ENCODE peak calls at places on chromosomes 2 and 18, in seven cellular contexts. P, H, U, K, D, A and L are unnamed samples.

GRCh38 chr2:105870858-105871257 is 126.1 kb downstream of the NCK2 start:
- DNase-seq in A (no peak), D (no peak), P (no peak), U (no peak), H (no peak), K (no peak), L (no peak)

GRCh38 chr2:160062283-160063005 is at the start of gene PLA2R1:
- DNase-seq in K (no peak), D (no peak), P (no peak), A (peak), H (peak), U (no peak), L (peak)

GRCh38 chr2:98412751-98413445 is 31.8 kb upstream of the INPP4A start:
- DNase-seq in H (peak), P (peak), U (peak), A (peak), D (peak), K (peak), L (peak)

GRCh38 chr2:144511222-144511855 is 8.6 kb downstream of the ZEB2 start:
- DNase-seq in U (no peak), P (no peak), K (no peak), D (no peak), A (no peak), H (peak), L (no peak)

GRCh38 chr2:226131299-226131784 is 668.3 kb downstream of the IRS1 start:
- DNase-seq in P (no peak), U (no peak), A (peak), D (no peak), K (no peak), H (no peak), L (no peak)

GRCh38 chr2:213696427-213696826 is 412.2 kb downstream of the SPAG16 start:
- DNase-seq in P (no peak), D (no peak), A (no peak), H (no peak), K (no peak), U (no peak), L (no peak)

GRCh38 chr2:173854840-173855239 is 110.3 kb downstream of the SP3 start:
- DNase-seq in U (no peak), K (no peak), P (no peak), A (peak), D (no peak), H (peak), L (peak)

GRCh38 chr2:938181-939005 is 12.3 kb upstream of the SNTG2 start:
- DNase-seq in H (no peak), P (no peak), U (no peak), A (peak), D (no peak), K (no peak), L (no peak)

GRCh38 chr2:20584637-20585321 is 66.1 kb downstream of the HS1BP3 start:
- DNase-seq in U (no peak), K (no peak), D (no peak), A (peak), H (peak), P (no peak), L (peak)

GRCh38 chr2:238724728-238725127 is 123.2 kb upstream of the TWIST2 start:
- DNase-seq in A (no peak), U (no peak), K (no peak), P (no peak), D (no peak), H (no peak), L (no peak)

GRCh38 chr2:223585691-223586090 is 16.5 kb downstream of the SCG2 start:
- DNase-seq in D (peak), A (peak), P (no peak), H (peak), U (no peak), K (no peak), L (peak)

GRCh38 chr2:83106853-83107252 is 1352.2 kb downstream of the SUCLG1 start:
- DNase-seq in H (no peak), P (no peak), A (no peak), D (no peak), U (no peak), K (no peak), L (no peak)

GRCh38 chr2:229726643-229727042 is 12.3 kb upstream of the DNER start:
- DNase-seq in U (no peak), K (no peak), A (no peak), D (no peak), H (no peak), P (no peak), L (no peak)

GRCh38 chr2:62300925-62301324 is 105.0 kb downstream of the B3GNT2 start:
- DNase-seq in A (no peak), D (no peak), P (no peak), H (no peak), U (no peak), K (no peak), L (no peak)

GRCh38 chr2:105570757-105571156 is 171.9 kb upstream of the FHL2 start:
- DNase-seq in K (no peak), H (no peak), U (no peak), P (no peak), A (no peak), D (no peak), L (no peak)

GRCh38 chr2:55693181-55694125 is at the start of gene PNPT1:
- DNase-seq in K (peak), D (peak), U (peak), H (peak), P (peak), A (peak), L (peak)

GRCh38 chr2:112480540-112481049 is 1.4 kb upstream of the TTL start:
- DNase-seq in K (no peak), U (peak), P (no peak), A (no peak), D (peak), H (no peak), L (no peak)

GRCh38 chr18:79570266-79571201 is 109.1 kb upstream of the CTDP1 start:
- DNase-seq in D (no peak), U (no peak), K (peak), H (peak), P (no peak), A (peak), L (peak)

GRCh38 chr18:32391126-32391525 is 79.6 kb downstream of the GAREM1 start:
- DNase-seq in U (no peak), P (no peak), A (no peak), K (no peak), H (no peak), D (no peak), L (no peak)

GRCh38 chr2:66389651-66390131 is 45.2 kb upstream of the MEIS1 start:
- DNase-seq in D (no peak), U (no peak), P (no peak), H (peak), A (no peak), K (no peak), L (no peak)

GRCh38 chr2:128413718-128414341 is 95.2 kb upstream of the HS6ST1 start:
- DNase-seq in D (peak), A (no peak), P (no peak), U (no peak), K (no peak), H (no peak), L (no peak)

GRCh38 chr2:239355139-239355538 is 45.7 kb downstream of the HDAC4 start:
- DNase-seq in K (no peak), H (peak), D (no peak), U (no peak), P (no peak), A (peak), L (no peak)

GRCh38 chr2:61178603-61179545 is 16.9 kb downstream of the C2orf74 start:
- DNase-seq in P (no peak), U (no peak), A (peak), K (no peak), H (no peak), D (no peak), L (peak)

GRCh38 chr2:230982528-230982927 is 13.4 kb upstream of the SPATA3 start:
- DNase-seq in U (no peak), D (no peak), A (no peak), K (no peak), P (no peak), H (no peak), L (no peak)

GRCh38 chr2:165074884-165075283 is 119.6 kb upstream of the SLC38A11 start:
- DNase-seq in H (no peak), K (no peak), A (no peak), U (no peak), D (no peak), P (no peak), L (no peak)

GRCh38 chr2:238924496-238925195 is 76.8 kb downstream of the TWIST2 start:
- DNase-seq in D (no peak), K (no peak), A (no peak), H (no peak), P (no peak), U (no peak), L (no peak)

GRCh38 chr18:50791599-50792438 is 28.0 kb downstream of the MRO start:
- DNase-seq in K (no peak), H (no peak), P (no peak), U (no peak), A (no peak), D (no peak), L (no peak)

GRCh38 chr2:85755122-85756027 is 1.6 kb downstream of the ATOH8 start:
- DNase-seq in A (peak), P (peak), D (no peak), H (peak), K (no peak), U (no peak), L (no peak)

GRCh38 chr2:33599943-33600192 is 769 bp upstream of the FAM98A start:
- DNase-seq in A (no peak), H (no peak), U (no peak), K (no peak), D (no peak), P (no peak), L (no peak)

GRCh38 chr2:11998626-11999378 is 252.4 kb downstream of the LPIN1 start:
- DNase-seq in P (no peak), A (peak), H (no peak), D (no peak), K (no peak), U (no peak), L (peak)

GRCh38 chr2:128775064-128775347 is 456.3 kb upstream of the HS6ST1 start:
- DNase-seq in H (no peak), A (no peak), P (no peak), D (no peak), K (no peak), U (no peak), L (no peak)

GRCh38 chr18:46946656-46947282 is 29.4 kb downstream of the KATNAL2 start:
- DNase-seq in P (no peak), U (no peak), A (peak), D (peak), K (peak), H (peak), L (peak)

GRCh38 chr2:207229161-207229560 is 63.4 kb upstream of the KLF7 start:
- DNase-seq in D (no peak), K (no peak), H (no peak), A (peak), U (no peak), P (no peak), L (no peak)

GRCh38 chr2:206887705-206888104 is 51.6 kb upstream of the CPO start:
- DNase-seq in H (no peak), P (no peak), K (no peak), D (no peak), A (no peak), U (no peak), L (no peak)

GRCh38 chr2:25294573-25295462 is 46.9 kb downstream of the DNMT3A start:
- DNase-seq in P (peak), H (peak), D (no peak), A (peak), U (peak), K (no peak), L (peak)